ENCODE peak calls at places on chromosomes 6 and 20, in nine cellular contexts. One of them, this sample, is unnamed.

GRCh38 chr6:30828027-30828962 is 56.0 kb upstream of the DDR1 start:
- DNase-seq in stimulated activated effector memory CD8-positive, alpha-beta T cell treated with anti-CD3 and anti-CD28 coated beads, Interleukin-12 subunit alpha, Interleukin-12 subunit beta, amount 100 ng/mL, for 72 hours: peak
- DNase-seq in hippocampal formation: peak
- DNase-seq in HuH-7.5: peak
- DNase-seq in activated effector memory CD4-positive, alpha-beta T cell treated with anti-CD3 and anti-CD28 coated beads, Interleukin-2, amount 50 U/mL, for 16 hours: peak
- DNase-seq in activated CD8-positive, alpha-beta memory T cell treated with anti-CD3 and anti-CD28 coated beads for 4 hours: peak
- DNase-seq in nephron progenitor cell: peak
- DNase-seq in OCI-M1: peak
- DNase-seq in neural crest cell: peak
- DNase-seq in this sample: no peak

GRCh38 chr20:60481742-60482133 is 523.5 kb downstream of the CDH26 start:
- DNase-seq in nephron progenitor cell: no peak
- DNase-seq in activated CD8-positive, alpha-beta memory T cell treated with anti-CD3 and anti-CD28 coated beads for 4 hours: no peak
- DNase-seq in OCI-M1: no peak
- DNase-seq in stimulated activated effector memory CD8-positive, alpha-beta T cell treated with anti-CD3 and anti-CD28 coated beads, Interleukin-12 subunit alpha, Interleukin-12 subunit beta, amount 100 ng/mL, for 72 hours: no peak
- DNase-seq in neural crest cell: no peak
- DNase-seq in HuH-7.5: no peak
- DNase-seq in activated effector memory CD4-positive, alpha-beta T cell treated with anti-CD3 and anti-CD28 coated beads, Interleukin-2, amount 50 U/mL, for 16 hours: no peak
- DNase-seq in hippocampal formation: no peak
- DNase-seq in this sample: no peak

GRCh38 chr6:165662041-165662491 is 975 bp downstream of the PDE10A start:
- DNase-seq in hippocampal formation: no peak
- DNase-seq in HuH-7.5: no peak
- DNase-seq in activated effector memory CD4-positive, alpha-beta T cell treated with anti-CD3 and anti-CD28 coated beads, Interleukin-2, amount 50 U/mL, for 16 hours: no peak
- DNase-seq in OCI-M1: no peak
- DNase-seq in activated CD8-positive, alpha-beta memory T cell treated with anti-CD3 and anti-CD28 coated beads for 4 hours: no peak
- DNase-seq in nephron progenitor cell: peak
- DNase-seq in neural crest cell: peak
- DNase-seq in stimulated activated effector memory CD8-positive, alpha-beta T cell treated with anti-CD3 and anti-CD28 coated beads, Interleukin-12 subunit alpha, Interleukin-12 subunit beta, amount 100 ng/mL, for 72 hours: no peak
- DNase-seq in this sample: no peak

GRCh38 chr20:23585808-23586734 is 17.8 kb upstream of the CST9L start:
- DNase-seq in stimulated activated effector memory CD8-positive, alpha-beta T cell treated with anti-CD3 and anti-CD28 coated beads, Interleukin-12 subunit alpha, Interleukin-12 subunit beta, amount 100 ng/mL, for 72 hours: no peak
- DNase-seq in activated effector memory CD4-positive, alpha-beta T cell treated with anti-CD3 and anti-CD28 coated beads, Interleukin-2, amount 50 U/mL, for 16 hours: no peak
- DNase-seq in activated CD8-positive, alpha-beta memory T cell treated with anti-CD3 and anti-CD28 coated beads for 4 hours: no peak
- DNase-seq in hippocampal formation: no peak
- DNase-seq in OCI-M1: no peak
- DNase-seq in nephron progenitor cell: no peak
- DNase-seq in neural crest cell: no peak
- DNase-seq in HuH-7.5: no peak
- DNase-seq in this sample: peak

GRCh38 chr6:133436652-133437051 is 195.5 kb downstream of the EYA4 start:
- DNase-seq in activated CD8-positive, alpha-beta memory T cell treated with anti-CD3 and anti-CD28 coated beads for 4 hours: no peak
- DNase-seq in neural crest cell: no peak
- DNase-seq in activated effector memory CD4-positive, alpha-beta T cell treated with anti-CD3 and anti-CD28 coated beads, Interleukin-2, amount 50 U/mL, for 16 hours: no peak
- DNase-seq in HuH-7.5: no peak
- DNase-seq in nephron progenitor cell: no peak
- DNase-seq in hippocampal formation: no peak
- DNase-seq in OCI-M1: no peak
- DNase-seq in stimulated activated effector memory CD8-positive, alpha-beta T cell treated with anti-CD3 and anti-CD28 coated beads, Interleukin-12 subunit alpha, Interleukin-12 subunit beta, amount 100 ng/mL, for 72 hours: no peak
- DNase-seq in this sample: no peak

GRCh38 chr20:44215125-44215524 is 4.6 kb upstream of the OSER1 start:
- DNase-seq in HuH-7.5: peak
- DNase-seq in stimulated activated effector memory CD8-positive, alpha-beta T cell treated with anti-CD3 and anti-CD28 coated beads, Interleukin-12 subunit alpha, Interleukin-12 subunit beta, amount 100 ng/mL, for 72 hours: peak
- DNase-seq in hippocampal formation: peak
- DNase-seq in activated effector memory CD4-positive, alpha-beta T cell treated with anti-CD3 and anti-CD28 coated beads, Interleukin-2, amount 50 U/mL, for 16 hours: peak
- DNase-seq in neural crest cell: peak
- DNase-seq in nephron progenitor cell: peak
- DNase-seq in OCI-M1: peak
- DNase-seq in activated CD8-positive, alpha-beta memory T cell treated with anti-CD3 and anti-CD28 coated beads for 4 hours: peak
- DNase-seq in this sample: no peak

GRCh38 chr6:115887887-115888286 is 172.8 kb downstream of the FRK start:
- DNase-seq in activated CD8-positive, alpha-beta memory T cell treated with anti-CD3 and anti-CD28 coated beads for 4 hours: no peak
- DNase-seq in HuH-7.5: no peak
- DNase-seq in OCI-M1: no peak
- DNase-seq in activated effector memory CD4-positive, alpha-beta T cell treated with anti-CD3 and anti-CD28 coated beads, Interleukin-2, amount 50 U/mL, for 16 hours: no peak
- DNase-seq in stimulated activated effector memory CD8-positive, alpha-beta T cell treated with anti-CD3 and anti-CD28 coated beads, Interleukin-12 subunit alpha, Interleukin-12 subunit beta, amount 100 ng/mL, for 72 hours: no peak
- DNase-seq in hippocampal formation: no peak
- DNase-seq in nephron progenitor cell: no peak
- DNase-seq in neural crest cell: no peak
- DNase-seq in this sample: no peak

GRCh38 chr6:26089272-26089671 is 2.0 kb downstream of the HFE start:
- DNase-seq in neural crest cell: no peak
- DNase-seq in activated effector memory CD4-positive, alpha-beta T cell treated with anti-CD3 and anti-CD28 coated beads, Interleukin-2, amount 50 U/mL, for 16 hours: no peak
- DNase-seq in stimulated activated effector memory CD8-positive, alpha-beta T cell treated with anti-CD3 and anti-CD28 coated beads, Interleukin-12 subunit alpha, Interleukin-12 subunit beta, amount 100 ng/mL, for 72 hours: no peak
- DNase-seq in HuH-7.5: no peak
- DNase-seq in OCI-M1: no peak
- DNase-seq in nephron progenitor cell: no peak
- DNase-seq in hippocampal formation: no peak
- DNase-seq in activated CD8-positive, alpha-beta memory T cell treated with anti-CD3 and anti-CD28 coated beads for 4 hours: no peak
- DNase-seq in this sample: no peak

GRCh38 chr6:168355716-168356522 is 36.3 kb upstream of the DACT2 start:
- DNase-seq in activated CD8-positive, alpha-beta memory T cell treated with anti-CD3 and anti-CD28 coated beads for 4 hours: no peak
- DNase-seq in activated effector memory CD4-positive, alpha-beta T cell treated with anti-CD3 and anti-CD28 coated beads, Interleukin-2, amount 50 U/mL, for 16 hours: no peak
- DNase-seq in hippocampal formation: peak
- DNase-seq in neural crest cell: peak
- DNase-seq in OCI-M1: peak
- DNase-seq in stimulated activated effector memory CD8-positive, alpha-beta T cell treated with anti-CD3 and anti-CD28 coated beads, Interleukin-12 subunit alpha, Interleukin-12 subunit beta, amount 100 ng/mL, for 72 hours: no peak
- DNase-seq in HuH-7.5: peak
- DNase-seq in nephron progenitor cell: peak
- DNase-seq in this sample: no peak

GRCh38 chr20:50248104-50248631 is 57.5 kb downstream of the CEBPB start:
- DNase-seq in hippocampal formation: no peak
- DNase-seq in neural crest cell: no peak
- DNase-seq in stimulated activated effector memory CD8-positive, alpha-beta T cell treated with anti-CD3 and anti-CD28 coated beads, Interleukin-12 subunit alpha, Interleukin-12 subunit beta, amount 100 ng/mL, for 72 hours: no peak
- DNase-seq in activated CD8-positive, alpha-beta memory T cell treated with anti-CD3 and anti-CD28 coated beads for 4 hours: no peak
- DNase-seq in HuH-7.5: no peak
- DNase-seq in OCI-M1: peak
- DNase-seq in activated effector memory CD4-positive, alpha-beta T cell treated with anti-CD3 and anti-CD28 coated beads, Interleukin-2, amount 50 U/mL, for 16 hours: no peak
- DNase-seq in nephron progenitor cell: no peak
- DNase-seq in this sample: no peak

GRCh38 chr6:34475167-34476047 is 9.5 kb downstream of the PACSIN1 start:
- DNase-seq in OCI-M1: no peak
- DNase-seq in hippocampal formation: no peak
- DNase-seq in neural crest cell: no peak
- DNase-seq in HuH-7.5: no peak
- DNase-seq in nephron progenitor cell: no peak
- DNase-seq in activated effector memory CD4-positive, alpha-beta T cell treated with anti-CD3 and anti-CD28 coated beads, Interleukin-2, amount 50 U/mL, for 16 hours: no peak
- DNase-seq in stimulated activated effector memory CD8-positive, alpha-beta T cell treated with anti-CD3 and anti-CD28 coated beads, Interleukin-12 subunit alpha, Interleukin-12 subunit beta, amount 100 ng/mL, for 72 hours: no peak
- DNase-seq in activated CD8-positive, alpha-beta memory T cell treated with anti-CD3 and anti-CD28 coated beads for 4 hours: no peak
- DNase-seq in this sample: no peak

GRCh38 chr6:88605271-88605670 is 358.1 kb downstream of the RNGTT start:
- DNase-seq in activated effector memory CD4-positive, alpha-beta T cell treated with anti-CD3 and anti-CD28 coated beads, Interleukin-2, amount 50 U/mL, for 16 hours: no peak
- DNase-seq in OCI-M1: no peak
- DNase-seq in activated CD8-positive, alpha-beta memory T cell treated with anti-CD3 and anti-CD28 coated beads for 4 hours: no peak
- DNase-seq in nephron progenitor cell: no peak
- DNase-seq in neural crest cell: no peak
- DNase-seq in HuH-7.5: no peak
- DNase-seq in stimulated activated effector memory CD8-positive, alpha-beta T cell treated with anti-CD3 and anti-CD28 coated beads, Interleukin-12 subunit alpha, Interleukin-12 subunit beta, amount 100 ng/mL, for 72 hours: no peak
- DNase-seq in hippocampal formation: no peak
- DNase-seq in this sample: no peak

GRCh38 chr20:63085087-63085861 is 78.5 kb upstream of the BHLHE23 start:
- DNase-seq in activated CD8-positive, alpha-beta memory T cell treated with anti-CD3 and anti-CD28 coated beads for 4 hours: no peak
- DNase-seq in activated effector memory CD4-positive, alpha-beta T cell treated with anti-CD3 and anti-CD28 coated beads, Interleukin-2, amount 50 U/mL, for 16 hours: peak
- DNase-seq in HuH-7.5: no peak
- DNase-seq in stimulated activated effector memory CD8-positive, alpha-beta T cell treated with anti-CD3 and anti-CD28 coated beads, Interleukin-12 subunit alpha, Interleukin-12 subunit beta, amount 100 ng/mL, for 72 hours: no peak
- DNase-seq in nephron progenitor cell: no peak
- DNase-seq in neural crest cell: no peak
- DNase-seq in OCI-M1: no peak
- DNase-seq in hippocampal formation: no peak
- DNase-seq in this sample: no peak

GRCh38 chr6:43741829-43742228 is 28.2 kb upstream of the VEGFA start:
- DNase-seq in stimulated activated effector memory CD8-positive, alpha-beta T cell treated with anti-CD3 and anti-CD28 coated beads, Interleukin-12 subunit alpha, Interleukin-12 subunit beta, amount 100 ng/mL, for 72 hours: no peak
- DNase-seq in HuH-7.5: no peak
- DNase-seq in neural crest cell: no peak
- DNase-seq in hippocampal formation: no peak
- DNase-seq in OCI-M1: no peak
- DNase-seq in activated effector memory CD4-positive, alpha-beta T cell treated with anti-CD3 and anti-CD28 coated beads, Interleukin-2, amount 50 U/mL, for 16 hours: no peak
- DNase-seq in activated CD8-positive, alpha-beta memory T cell treated with anti-CD3 and anti-CD28 coated beads for 4 hours: no peak
- DNase-seq in nephron progenitor cell: no peak
- DNase-seq in this sample: no peak

GRCh38 chr6:148508401-148509151 is 165.9 kb downstream of the SASH1 start:
- DNase-seq in neural crest cell: no peak
- DNase-seq in OCI-M1: no peak
- DNase-seq in nephron progenitor cell: no peak
- DNase-seq in hippocampal formation: no peak
- DNase-seq in stimulated activated effector memory CD8-positive, alpha-beta T cell treated with anti-CD3 and anti-CD28 coated beads, Interleukin-12 subunit alpha, Interleukin-12 subunit beta, amount 100 ng/mL, for 72 hours: no peak
- DNase-seq in activated CD8-positive, alpha-beta memory T cell treated with anti-CD3 and anti-CD28 coated beads for 4 hours: no peak
- DNase-seq in activated effector memory CD4-positive, alpha-beta T cell treated with anti-CD3 and anti-CD28 coated beads, Interleukin-2, amount 50 U/mL, for 16 hours: no peak
- DNase-seq in HuH-7.5: no peak
- DNase-seq in this sample: no peak

GRCh38 chr20:1041845-1042390 is 39.8 kb upstream of the RSPO4 start:
- DNase-seq in activated effector memory CD4-positive, alpha-beta T cell treated with anti-CD3 and anti-CD28 coated beads, Interleukin-2, amount 50 U/mL, for 16 hours: no peak
- DNase-seq in activated CD8-positive, alpha-beta memory T cell treated with anti-CD3 and anti-CD28 coated beads for 4 hours: no peak
- DNase-seq in HuH-7.5: no peak
- DNase-seq in hippocampal formation: no peak
- DNase-seq in nephron progenitor cell: no peak
- DNase-seq in neural crest cell: no peak
- DNase-seq in OCI-M1: no peak
- DNase-seq in stimulated activated effector memory CD8-positive, alpha-beta T cell treated with anti-CD3 and anti-CD28 coated beads, Interleukin-12 subunit alpha, Interleukin-12 subunit beta, amount 100 ng/mL, for 72 hours: no peak
- DNase-seq in this sample: no peak

GRCh38 chr6:137926207-137926731 is 59.2 kb downstream of the TNFAIP3 start:
- DNase-seq in stimulated activated effector memory CD8-positive, alpha-beta T cell treated with anti-CD3 and anti-CD28 coated beads, Interleukin-12 subunit alpha, Interleukin-12 subunit beta, amount 100 ng/mL, for 72 hours: no peak
- DNase-seq in activated CD8-positive, alpha-beta memory T cell treated with anti-CD3 and anti-CD28 coated beads for 4 hours: no peak
- DNase-seq in hippocampal formation: no peak
- DNase-seq in HuH-7.5: no peak
- DNase-seq in nephron progenitor cell: no peak
- DNase-seq in activated effector memory CD4-positive, alpha-beta T cell treated with anti-CD3 and anti-CD28 coated beads, Interleukin-2, amount 50 U/mL, for 16 hours: peak
- DNase-seq in OCI-M1: peak
- DNase-seq in neural crest cell: no peak
- DNase-seq in this sample: no peak

GRCh38 chr6:14882394-14883073 is 363.3 kb upstream of the JARID2 start:
- DNase-seq in activated effector memory CD4-positive, alpha-beta T cell treated with anti-CD3 and anti-CD28 coated beads, Interleukin-2, amount 50 U/mL, for 16 hours: no peak
- DNase-seq in activated CD8-positive, alpha-beta memory T cell treated with anti-CD3 and anti-CD28 coated beads for 4 hours: no peak
- DNase-seq in HuH-7.5: no peak
- DNase-seq in OCI-M1: no peak
- DNase-seq in neural crest cell: no peak
- DNase-seq in hippocampal formation: no peak
- DNase-seq in stimulated activated effector memory CD8-positive, alpha-beta T cell treated with anti-CD3 and anti-CD28 coated beads, Interleukin-12 subunit alpha, Interleukin-12 subunit beta, amount 100 ng/mL, for 72 hours: no peak
- DNase-seq in nephron progenitor cell: peak
- DNase-seq in this sample: no peak

GRCh38 chr20:25987073-25987927 is 290.6 kb upstream of the ZNF337 start:
- DNase-seq in nephron progenitor cell: no peak
- DNase-seq in HuH-7.5: no peak
- DNase-seq in stimulated activated effector memory CD8-positive, alpha-beta T cell treated with anti-CD3 and anti-CD28 coated beads, Interleukin-12 subunit alpha, Interleukin-12 subunit beta, amount 100 ng/mL, for 72 hours: peak
- DNase-seq in OCI-M1: no peak
- DNase-seq in activated CD8-positive, alpha-beta memory T cell treated with anti-CD3 and anti-CD28 coated beads for 4 hours: no peak
- DNase-seq in hippocampal formation: peak
- DNase-seq in neural crest cell: no peak
- DNase-seq in activated effector memory CD4-positive, alpha-beta T cell treated with anti-CD3 and anti-CD28 coated beads, Interleukin-2, amount 50 U/mL, for 16 hours: peak
- DNase-seq in this sample: no peak

GRCh38 chr6:14172575-14172974 is 55.0 kb downstream of the CD83 start:
- DNase-seq in activated effector memory CD4-positive, alpha-beta T cell treated with anti-CD3 and anti-CD28 coated beads, Interleukin-2, amount 50 U/mL, for 16 hours: no peak
- DNase-seq in OCI-M1: peak
- DNase-seq in activated CD8-positive, alpha-beta memory T cell treated with anti-CD3 and anti-CD28 coated beads for 4 hours: no peak
- DNase-seq in HuH-7.5: no peak
- DNase-seq in stimulated activated effector memory CD8-positive, alpha-beta T cell treated with anti-CD3 and anti-CD28 coated beads, Interleukin-12 subunit alpha, Interleukin-12 subunit beta, amount 100 ng/mL, for 72 hours: no peak
- DNase-seq in hippocampal formation: no peak
- DNase-seq in neural crest cell: no peak
- DNase-seq in nephron progenitor cell: no peak
- DNase-seq in this sample: no peak

GRCh38 chr6:163860194-163861081 is 445.9 kb downstream of the QKI start:
- DNase-seq in neural crest cell: no peak
- DNase-seq in hippocampal formation: no peak
- DNase-seq in nephron progenitor cell: peak
- DNase-seq in OCI-M1: peak
- DNase-seq in activated effector memory CD4-positive, alpha-beta T cell treated with anti-CD3 and anti-CD28 coated beads, Interleukin-2, amount 50 U/mL, for 16 hours: no peak
- DNase-seq in activated CD8-positive, alpha-beta memory T cell treated with anti-CD3 and anti-CD28 coated beads for 4 hours: no peak
- DNase-seq in HuH-7.5: no peak
- DNase-seq in stimulated activated effector memory CD8-positive, alpha-beta T cell treated with anti-CD3 and anti-CD28 coated beads, Interleukin-12 subunit alpha, Interleukin-12 subunit beta, amount 100 ng/mL, for 72 hours: no peak
- DNase-seq in this sample: no peak

GRCh38 chr20:62476074-62476838 is 461 bp upstream of the GATA5 start:
- DNase-seq in hippocampal formation: no peak
- DNase-seq in activated CD8-positive, alpha-beta memory T cell treated with anti-CD3 and anti-CD28 coated beads for 4 hours: no peak
- DNase-seq in OCI-M1: peak
- DNase-seq in neural crest cell: no peak
- DNase-seq in activated effector memory CD4-positive, alpha-beta T cell treated with anti-CD3 and anti-CD28 coated beads, Interleukin-2, amount 50 U/mL, for 16 hours: no peak
- DNase-seq in stimulated activated effector memory CD8-positive, alpha-beta T cell treated with anti-CD3 and anti-CD28 coated beads, Interleukin-12 subunit alpha, Interleukin-12 subunit beta, amount 100 ng/mL, for 72 hours: no peak
- DNase-seq in nephron progenitor cell: peak
- DNase-seq in HuH-7.5: no peak
- DNase-seq in this sample: no peak

GRCh38 chr20:37897008-37897548 is 5.8 kb upstream of the VSTM2L start:
- DNase-seq in HuH-7.5: no peak
- DNase-seq in activated CD8-positive, alpha-beta memory T cell treated with anti-CD3 and anti-CD28 coated beads for 4 hours: no peak
- DNase-seq in neural crest cell: peak
- DNase-seq in nephron progenitor cell: peak
- DNase-seq in activated effector memory CD4-positive, alpha-beta T cell treated with anti-CD3 and anti-CD28 coated beads, Interleukin-2, amount 50 U/mL, for 16 hours: no peak
- DNase-seq in stimulated activated effector memory CD8-positive, alpha-beta T cell treated with anti-CD3 and anti-CD28 coated beads, Interleukin-12 subunit alpha, Interleukin-12 subunit beta, amount 100 ng/mL, for 72 hours: no peak
- DNase-seq in hippocampal formation: no peak
- DNase-seq in OCI-M1: peak
- DNase-seq in this sample: no peak

GRCh38 chr20:38631155-38632022 is 29.8 kb downstream of the ARHGAP40 start:
- DNase-seq in OCI-M1: peak
- DNase-seq in HuH-7.5: no peak
- DNase-seq in stimulated activated effector memory CD8-positive, alpha-beta T cell treated with anti-CD3 and anti-CD28 coated beads, Interleukin-12 subunit alpha, Interleukin-12 subunit beta, amount 100 ng/mL, for 72 hours: no peak
- DNase-seq in nephron progenitor cell: no peak
- DNase-seq in hippocampal formation: no peak
- DNase-seq in activated effector memory CD4-positive, alpha-beta T cell treated with anti-CD3 and anti-CD28 coated beads, Interleukin-2, amount 50 U/mL, for 16 hours: no peak
- DNase-seq in neural crest cell: no peak
- DNase-seq in activated CD8-positive, alpha-beta memory T cell treated with anti-CD3 and anti-CD28 coated beads for 4 hours: no peak
- DNase-seq in this sample: no peak

GRCh38 chr6:47206626-47207025 is 103.1 kb downstream of the TNFRSF21 start:
- DNase-seq in OCI-M1: no peak
- DNase-seq in nephron progenitor cell: no peak
- DNase-seq in hippocampal formation: no peak
- DNase-seq in stimulated activated effector memory CD8-positive, alpha-beta T cell treated with anti-CD3 and anti-CD28 coated beads, Interleukin-12 subunit alpha, Interleukin-12 subunit beta, amount 100 ng/mL, for 72 hours: no peak
- DNase-seq in HuH-7.5: no peak
- DNase-seq in activated CD8-positive, alpha-beta memory T cell treated with anti-CD3 and anti-CD28 coated beads for 4 hours: no peak
- DNase-seq in neural crest cell: no peak
- DNase-seq in activated effector memory CD4-positive, alpha-beta T cell treated with anti-CD3 and anti-CD28 coated beads, Interleukin-2, amount 50 U/mL, for 16 hours: no peak
- DNase-seq in this sample: no peak

GRCh38 chr6:3797231-3798200 is 46.0 kb upstream of the PXDC1 start:
- DNase-seq in activated effector memory CD4-positive, alpha-beta T cell treated with anti-CD3 and anti-CD28 coated beads, Interleukin-2, amount 50 U/mL, for 16 hours: no peak
- DNase-seq in stimulated activated effector memory CD8-positive, alpha-beta T cell treated with anti-CD3 and anti-CD28 coated beads, Interleukin-12 subunit alpha, Interleukin-12 subunit beta, amount 100 ng/mL, for 72 hours: no peak
- DNase-seq in neural crest cell: no peak
- DNase-seq in activated CD8-positive, alpha-beta memory T cell treated with anti-CD3 and anti-CD28 coated beads for 4 hours: no peak
- DNase-seq in HuH-7.5: no peak
- DNase-seq in hippocampal formation: no peak
- DNase-seq in OCI-M1: no peak
- DNase-seq in nephron progenitor cell: no peak
- DNase-seq in this sample: no peak